ENCODE peak calls at places on chromosomes 6 and 20, in seven cellular contexts. H is ovary; Y is osteocyte; A is smooth muscle cell of the brain vasculature; I is activated T-helper 1 cell treated with anti-CD3 and anti-CD28 coated beads, Interleukin-12 subunit alpha, Interleukin-12 subunit beta, Interleukin-2, Interleukin-4 antibody, amounts not matched to agents 30 ng/mL and 10 ng/mL and 1 ng/mL, durations not matched to agents 14 hours and 24 hours and 36 hours; T is posterior cingulate gyrus; N is type B pancreatic cell. L is an unnamed sample.

GRCh38 chr6:25952535-25952934 is 10.1 kb upstream of the TRIM38 start:
- DNase-seq in Y (no peak), T (no peak), H (no peak), I (no peak), N (no peak), A (no peak), L (no peak)

GRCh38 chr6:121760640-121761213 is 325.3 kb downstream of the GJA1 start:
- DNase-seq in T (no peak), H (no peak), Y (no peak), I (no peak), N (no peak), A (no peak), L (no peak)

GRCh38 chr20:20829694-20830093 is 117.2 kb upstream of the RALGAPA2 start:
- DNase-seq in I (no peak), Y (no peak), H (no peak), N (no peak), A (no peak), T (no peak), L (no peak)

GRCh38 chr6:47733879-47734558 is 35.6 kb downstream of the ADGRF4 start:
- DNase-seq in T (no peak), I (no peak), A (no peak), Y (no peak), H (no peak), N (no peak), L (no peak)

GRCh38 chr6:54618597-54618996 is 228.0 kb upstream of the FAM83B start:
- DNase-seq in H (no peak), T (no peak), Y (no peak), I (no peak), N (no peak), A (no peak), L (no peak)

GRCh38 chr6:56517155-56517745 is 125.4 kb downstream of the DST start:
- DNase-seq in I (no peak), N (no peak), H (no peak), Y (no peak), T (no peak), A (no peak), L (no peak)

GRCh38 chr6:319177-320131 is 27.2 kb downstream of the DUSP22 start:
- DNase-seq in H (no peak), A (no peak), I (no peak), T (no peak), Y (no peak), N (no peak), L (peak)

GRCh38 chr6:138970159-138970558 is 17.9 kb downstream of the REPS1 start:
- DNase-seq in H (no peak), Y (no peak), A (no peak), I (no peak), T (no peak), N (no peak), L (no peak)

GRCh38 chr6:41939091-41939847 is 2.3 kb downstream of the CCND3 start:
- DNase-seq in H (peak), I (no peak), N (no peak), Y (no peak), A (no peak), T (peak), L (peak)

GRCh38 chr6:45706319-45706718 is 309.3 kb downstream of the CLIC5 start:
- DNase-seq in T (no peak), H (no peak), N (no peak), I (no peak), A (no peak), Y (no peak), L (no peak)

GRCh38 chr6:29968130-29968529 is 25.8 kb downstream of the HLA-A start:
- DNase-seq in N (no peak), I (no peak), A (no peak), Y (no peak), T (no peak), H (no peak), L (no peak)

GRCh38 chr20:49338061-49338460 is 60.2 kb upstream of the ZNFX1 start:
- DNase-seq in N (no peak), Y (no peak), I (no peak), T (no peak), H (no peak), A (no peak), L (no peak)

GRCh38 chr6:127026247-127026646 is 92.2 kb upstream of the RSPO3 start:
- DNase-seq in I (no peak), A (no peak), H (no peak), T (no peak), Y (no peak), N (no peak), L (no peak)

GRCh38 chr20:63103402-63104311 is 96.9 kb upstream of the BHLHE23 start:
- DNase-seq in Y (no peak), I (no peak), A (no peak), H (no peak), N (no peak), T (no peak), L (no peak)

GRCh38 chr20:18313410-18313809 is 25.1 kb downstream of the ZNF133 start:
- DNase-seq in Y (no peak), T (no peak), N (no peak), I (no peak), A (no peak), H (no peak), L (no peak)

GRCh38 chr6:15945593-15946159 is 183.2 kb upstream of the MYLIP start:
- DNase-seq in Y (no peak), I (no peak), T (no peak), H (no peak), N (no peak), A (no peak), L (no peak)